ENCODE peak calls at places on chromosomes 16 and 17, in four cellular contexts. Y is K562, H is GM12878, J is IMR-90. O is an unnamed sample. For H3K36me3, the result is how much of the 10 kb centered on the place peaks cover.

GRCh38 chr17:29007456-29008455 is 1.9 kb upstream of the SEZ6 start:
- DNase-seq in Y (no peak), H (no peak), J (peak), O (no peak)

GRCh38 chr16:88807626-88808453 is 3.9 kb downstream of the APRT start:
- DNase-seq in Y (no peak), H (no peak), J (no peak), O (no peak)

GRCh38 chr16:25988089-25988488 is 296.3 kb downstream of the HS3ST4 start:
- DNase-seq in Y (no peak), H (no peak), J (no peak), O (no peak)

GRCh38 chr16:51408357-51408756 is 257.3 kb upstream of the SALL1 start:
- DNase-seq in Y (no peak), H (no peak), J (peak), O (peak)

GRCh38 chr17:55334285-55334684 is 69.5 kb downstream of the HLF start:
- DNase-seq in Y (no peak), H (no peak), J (no peak), O (no peak)

GRCh38 chr16:27315333-27316037 is 1.7 kb downstream of the IL4R start:
- DNase-seq in Y (no peak), H (no peak), J (peak), O (peak)

GRCh38 chr16:1712791-1713261 is 6.8 kb downstream of the MAPK8IP3 start:
- DNase-seq in Y (no peak), H (no peak), J (peak), O (peak)

GRCh38 chr16:10839271-10839661 is 20.7 kb upstream of the TVP23A start:
- DNase-seq in Y (no peak), H (no peak), J (no peak), O (no peak)

GRCh38 chr16:30658731-30659506 is 688 bp downstream of the FBRS start:
- DNase-seq in Y (peak), H (peak), J (peak), O (no peak)

GRCh38 chr17:32335647-32336046 is 6.3 kb downstream of the C17orf75 start:
- DNase-seq in Y (no peak), H (no peak), J (peak), O (no peak)

GRCh38 chr17:22463110-22463850 is 771.0 kb downstream of the KCNJ18 start:
- DNase-seq in Y (no peak), H (no peak), J (no peak), O (no peak)

GRCh38 chr17:14107889-14108288 is 38.6 kb downstream of the COX10 start:
- DNase-seq in Y (no peak), H (no peak), J (peak), O (no peak)

GRCh38 chr17:42050360-42051012 is at the start of gene C17orf113:
- DNase-seq in Y (peak), H (no peak), J (no peak), O (peak)

GRCh38 chr16:11835891-11836652 is 15.3 kb downstream of the RSL1D1 start:
- DNase-seq in Y (no peak), H (no peak), J (peak), O (no peak)

GRCh38 chr17:34519286-34519685 is 60.1 kb upstream of the TMEM132E start:
- DNase-seq in Y (peak), H (no peak), J (no peak), O (peak)

GRCh38 chr16:8951447-8952280 is 12.0 kb downstream of the USP7 start:
- DNase-seq in Y (no peak), H (no peak), J (no peak), O (no peak)

GRCh38 chr16:86078121-86078600 is 179.2 kb downstream of the IRF8 start:
- DNase-seq in Y (no peak), H (no peak), J (no peak), O (no peak)

GRCh38 chr17:41308918-41309359 is at the start of gene KRTAP16-1:
- DNase-seq in Y (no peak), H (no peak), J (no peak), O (no peak)

GRCh38 chr16:22373662-22374310 is 633 bp downstream of the CDR2 start:
- DNase-seq in Y (no peak), H (no peak), J (no peak), O (peak)

GRCh38 chr16:86227041-86227440 is 283.3 kb upstream of the FOXF1 start:
- DNase-seq in Y (no peak), H (no peak), J (no peak), O (no peak)

GRCh38 chr16:16907089-16907488 is 528.1 kb downstream of the NPIPA7 start:
- DNase-seq in Y (no peak), H (no peak), J (no peak), O (no peak)

GRCh38 chr16:79998143-79998542 is 397.6 kb upstream of the MAF start:
- DNase-seq in Y (no peak), H (no peak), J (no peak), O (no peak)

GRCh38 chr17:67194134-67194533 is 50.9 kb downstream of the HELZ start:
- DNase-seq in Y (no peak), H (no peak), J (peak), O (peak)

GRCh38 chr17:42387221-42387657 is 1.0 kb downstream of the STAT3 start:
- DNase-seq in Y (no peak), H (no peak), J (peak), O (peak)

GRCh38 chr17:67360880-67361279 is 5.5 kb downstream of the PSMD12 start:
- DNase-seq in Y (no peak), H (no peak), J (no peak), O (no peak)

GRCh38 chr16:16067127-16067526 is 117.7 kb downstream of the ABCC1 start:
- DNase-seq in Y (no peak), H (no peak), J (peak), O (no peak)

GRCh38 chr17:68512967-68513474 is 791 bp downstream of the PRKAR1A start:
- DNase-seq in Y (peak), H (no peak), J (peak), O (peak)

DNA sequence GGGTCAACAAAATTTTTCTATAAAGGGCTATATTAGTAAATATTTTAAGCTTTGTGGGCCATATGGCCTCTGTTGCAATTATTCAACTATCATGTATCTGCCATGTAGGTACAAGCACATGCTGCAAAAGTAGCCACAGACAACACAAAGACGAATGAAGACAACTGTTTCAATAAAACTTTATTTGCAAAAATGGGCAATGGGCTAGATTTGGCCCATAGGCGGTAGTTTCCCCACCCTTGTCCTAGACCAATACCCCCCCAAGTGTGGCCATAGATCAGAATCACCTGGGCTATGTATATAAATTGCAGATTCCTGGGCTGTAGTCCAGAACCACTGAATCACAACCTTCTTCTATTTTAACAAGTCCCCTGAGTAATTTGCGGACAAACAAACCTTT is 331.0 kb upstream of the PSMD7 start:
- DNase-seq in Y (no peak), H (no peak), J (no peak), O (no peak)
- TF ChIP-seq FOS in Y (no peak), H (no peak), J (no peak), O (no peak)

GRCh38 chr16:78244131-78244899 is 144.9 kb downstream of the WWOX start:
- DNase-seq in Y (no peak), H (no peak), J (no peak), O (no peak)
- H3K4me3 ChIP-seq in Y (no peak), H (no peak), J (no peak), O (no peak)

GRCh38 chr17:58215685-58216084 is 3.4 kb downstream of the MKS1 start:
- DNase-seq in Y (no peak), H (no peak), J (no peak), O (no peak)
- H3K36me3 ChIP-seq in Y (under half), H (under half), J (under half), O (under half)

DNA sequence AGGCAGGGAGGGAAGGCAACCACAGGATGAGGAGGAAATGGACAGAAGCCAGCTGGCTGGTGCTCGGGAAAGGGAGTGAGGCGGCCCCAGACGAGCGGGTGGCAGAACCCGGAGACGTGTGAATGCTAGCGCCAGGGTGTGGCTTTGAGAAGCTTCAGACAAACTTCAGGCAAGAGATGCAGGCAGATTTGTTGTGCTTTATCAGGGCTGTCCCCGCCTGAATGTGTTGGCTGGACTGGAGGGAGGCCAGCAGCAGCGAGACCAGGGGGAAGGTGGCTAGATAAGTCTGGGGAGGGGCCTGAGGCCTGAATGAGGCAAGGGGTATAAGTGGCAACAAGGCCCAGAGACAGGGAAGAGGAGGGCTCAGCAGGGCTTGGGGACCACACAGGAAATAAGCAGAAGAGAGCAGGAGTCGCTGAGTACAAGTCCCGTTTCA is 22.0 kb downstream of the CAMKK1 start:
- DNase-seq in Y (peak), H (no peak), J (no peak), O (peak)
- TF ChIP-seq FOS in Y (no peak), H (no peak), J (no peak), O (no peak)

GRCh38 chr16:81567987-81568748 is 123.6 kb downstream of the CMIP start:
- DNase-seq in Y (no peak), H (no peak), J (peak), O (peak)
- H3K4me3 ChIP-seq in Y (no peak), H (no peak), J (no peak), O (no peak)

GRCh38 chr16:24820522-24820921 is 25.2 kb upstream of the SLC5A11 start:
- DNase-seq in Y (no peak), H (no peak), J (peak), O (peak)
- H3K36me3 ChIP-seq in Y (half or more), H (under half), J (half or more), O (under half)

GRCh38 chr17:80546267-80546666 is 1.6 kb downstream of the RPTOR start:
- DNase-seq in Y (no peak), H (no peak), J (no peak), O (no peak)

GRCh38 chr17:80544655-80545498 is at the start of gene RPTOR:
- DNase-seq in Y (peak), H (peak), J (peak), O (peak)

DNA sequence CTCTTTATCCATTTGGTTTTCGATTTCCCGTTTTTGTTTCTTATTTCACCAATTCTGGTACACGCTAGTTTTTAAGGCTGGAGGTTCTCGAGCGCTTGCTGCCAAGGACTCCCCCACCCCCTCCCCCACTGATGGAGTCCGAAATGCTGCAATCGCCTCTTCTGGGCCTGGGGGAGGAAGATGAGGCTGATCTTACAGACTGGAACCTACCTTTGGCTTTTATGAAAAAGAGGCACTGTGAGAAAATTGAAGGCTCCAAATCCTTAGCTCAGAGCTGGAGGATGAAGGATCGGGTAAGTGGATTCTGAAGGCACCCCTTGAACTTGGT is 825 bp downstream of the RPTOR start:
- DNase-seq in Y (peak), H (no peak), J (no peak), O (peak)
- TF ChIP-seq FOS in Y (no peak), H (no peak), J (no peak), O (no peak)

DNA sequence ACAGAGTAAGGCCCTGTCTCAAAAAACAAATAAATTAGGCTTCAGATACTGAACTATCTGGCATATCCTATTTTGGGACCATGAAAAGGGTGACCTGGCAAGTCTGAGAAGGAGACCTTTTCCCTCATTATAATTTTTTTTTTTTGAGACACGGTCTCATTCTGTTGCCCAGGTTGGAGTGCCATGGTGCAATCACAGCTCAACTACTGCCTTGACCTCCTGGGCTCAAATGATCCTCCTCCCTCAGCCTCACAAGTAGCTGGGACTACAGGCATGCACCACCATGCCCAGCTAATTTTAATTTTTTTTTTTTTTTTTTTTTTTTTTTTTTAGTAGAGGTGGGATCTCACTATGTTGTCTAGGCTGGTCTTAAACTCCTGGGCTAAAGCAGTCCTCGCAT is 37.3 kb downstream of the PLCG2 start:
- DNase-seq in Y (no peak), H (no peak), J (no peak), O (no peak)
- H3K4me3 ChIP-seq in Y (no peak), H (peak), J (no peak), O (no peak)